ENCODE peak calls at places on chromosomes 5 and 9, in ten cellular contexts. One of them, this sample, is unnamed.

GRCh38 chr5:31913796-31914188 is 260.3 kb downstream of the GOLPH3 start:
- DNase-seq in HuH-7.5: no peak
- DNase-seq in iPS-NIHi11: no peak
- DNase-seq in A172: no peak
- DNase-seq in fibroblast of lung: no peak
- DNase-seq in AG09309: no peak
- DNase-seq in fibroblast of the aortic adventitia: no peak
- DNase-seq in stimulated activated CD4-positive, alpha-beta T cell treated with anti-CD3 and anti-CD28 coated beads, Interleukin-1b, Interleukin-23, amount 100 ng/mL, for 1 hour: no peak
- DNase-seq in T-helper 1 cell: no peak
- DNase-seq in stimulated activated CD8-positive, alpha-beta memory T cell treated with anti-CD3 and anti-CD28 coated beads, Interleukin-4, amount 100 ng/mL, for 24 hours: no peak
- DNase-seq in this sample: no peak

GRCh38 chr9:69425402-69425801 is 100.4 kb downstream of the ENTREP1 start:
- DNase-seq in HuH-7.5: no peak
- DNase-seq in iPS-NIHi11: no peak
- DNase-seq in A172: no peak
- DNase-seq in fibroblast of lung: no peak
- DNase-seq in AG09309: no peak
- DNase-seq in fibroblast of the aortic adventitia: no peak
- DNase-seq in stimulated activated CD4-positive, alpha-beta T cell treated with anti-CD3 and anti-CD28 coated beads, Interleukin-1b, Interleukin-23, amount 100 ng/mL, for 1 hour: no peak
- DNase-seq in T-helper 1 cell: no peak
- DNase-seq in stimulated activated CD8-positive, alpha-beta memory T cell treated with anti-CD3 and anti-CD28 coated beads, Interleukin-4, amount 100 ng/mL, for 24 hours: no peak
- DNase-seq in this sample: no peak

GRCh38 chr9:130630506-130631330 is 33.7 kb upstream of the PRDM12 start:
- DNase-seq in HuH-7.5: no peak
- DNase-seq in iPS-NIHi11: no peak
- DNase-seq in A172: no peak
- DNase-seq in fibroblast of lung: no peak
- DNase-seq in AG09309: no peak
- DNase-seq in fibroblast of the aortic adventitia: no peak
- DNase-seq in stimulated activated CD4-positive, alpha-beta T cell treated with anti-CD3 and anti-CD28 coated beads, Interleukin-1b, Interleukin-23, amount 100 ng/mL, for 1 hour: no peak
- DNase-seq in T-helper 1 cell: no peak
- DNase-seq in stimulated activated CD8-positive, alpha-beta memory T cell treated with anti-CD3 and anti-CD28 coated beads, Interleukin-4, amount 100 ng/mL, for 24 hours: no peak
- DNase-seq in this sample: no peak

GRCh38 chr5:149030392-149030791 is 32.5 kb downstream of the SH3TC2 start:
- DNase-seq in HuH-7.5: no peak
- DNase-seq in iPS-NIHi11: no peak
- DNase-seq in A172: no peak
- DNase-seq in fibroblast of lung: peak; percentile 80
- DNase-seq in AG09309: peak; percentile 55
- DNase-seq in fibroblast of the aortic adventitia: no peak
- DNase-seq in stimulated activated CD4-positive, alpha-beta T cell treated with anti-CD3 and anti-CD28 coated beads, Interleukin-1b, Interleukin-23, amount 100 ng/mL, for 1 hour: no peak
- DNase-seq in T-helper 1 cell: no peak
- DNase-seq in stimulated activated CD8-positive, alpha-beta memory T cell treated with anti-CD3 and anti-CD28 coated beads, Interleukin-4, amount 100 ng/mL, for 24 hours: no peak
- DNase-seq in this sample: no peak

GRCh38 chr9:35697486-35697885 is 7.8 kb upstream of the TPM2 start:
- DNase-seq in HuH-7.5: no peak
- DNase-seq in iPS-NIHi11: no peak
- DNase-seq in A172: no peak
- DNase-seq in fibroblast of lung: no peak
- DNase-seq in AG09309: no peak
- DNase-seq in fibroblast of the aortic adventitia: no peak
- DNase-seq in stimulated activated CD4-positive, alpha-beta T cell treated with anti-CD3 and anti-CD28 coated beads, Interleukin-1b, Interleukin-23, amount 100 ng/mL, for 1 hour: no peak
- DNase-seq in T-helper 1 cell: no peak
- DNase-seq in stimulated activated CD8-positive, alpha-beta memory T cell treated with anti-CD3 and anti-CD28 coated beads, Interleukin-4, amount 100 ng/mL, for 24 hours: no peak
- DNase-seq in this sample: no peak

GRCh38 chr5:127320032-127320945 is 29.7 kb downstream of the MEGF10 start:
- DNase-seq in HuH-7.5: no peak
- DNase-seq in iPS-NIHi11: peak; percentile 18
- DNase-seq in A172: peak; percentile 87
- DNase-seq in fibroblast of lung: no peak
- DNase-seq in AG09309: no peak
- DNase-seq in fibroblast of the aortic adventitia: no peak
- DNase-seq in stimulated activated CD4-positive, alpha-beta T cell treated with anti-CD3 and anti-CD28 coated beads, Interleukin-1b, Interleukin-23, amount 100 ng/mL, for 1 hour: no peak
- DNase-seq in T-helper 1 cell: no peak
- DNase-seq in stimulated activated CD8-positive, alpha-beta memory T cell treated with anti-CD3 and anti-CD28 coated beads, Interleukin-4, amount 100 ng/mL, for 24 hours: no peak
- DNase-seq in this sample: peak; percentile 47

GRCh38 chr5:201672-202071 is 10.4 kb downstream of the LRRC14B start:
- DNase-seq in HuH-7.5: no peak
- DNase-seq in iPS-NIHi11: no peak
- DNase-seq in A172: no peak
- DNase-seq in fibroblast of lung: no peak
- DNase-seq in AG09309: no peak
- DNase-seq in fibroblast of the aortic adventitia: no peak
- DNase-seq in stimulated activated CD4-positive, alpha-beta T cell treated with anti-CD3 and anti-CD28 coated beads, Interleukin-1b, Interleukin-23, amount 100 ng/mL, for 1 hour: no peak
- DNase-seq in T-helper 1 cell: no peak
- DNase-seq in stimulated activated CD8-positive, alpha-beta memory T cell treated with anti-CD3 and anti-CD28 coated beads, Interleukin-4, amount 100 ng/mL, for 24 hours: no peak
- DNase-seq in this sample: no peak

GRCh38 chr9:80555782-80556325 is 984.1 kb downstream of the TLE4 start:
- DNase-seq in HuH-7.5: no peak
- DNase-seq in iPS-NIHi11: no peak
- DNase-seq in A172: no peak
- DNase-seq in fibroblast of lung: peak; percentile 73
- DNase-seq in AG09309: no peak
- DNase-seq in fibroblast of the aortic adventitia: no peak
- DNase-seq in stimulated activated CD4-positive, alpha-beta T cell treated with anti-CD3 and anti-CD28 coated beads, Interleukin-1b, Interleukin-23, amount 100 ng/mL, for 1 hour: no peak
- DNase-seq in T-helper 1 cell: no peak
- DNase-seq in stimulated activated CD8-positive, alpha-beta memory T cell treated with anti-CD3 and anti-CD28 coated beads, Interleukin-4, amount 100 ng/mL, for 24 hours: no peak
- DNase-seq in this sample: no peak

GRCh38 chr5:87850843-87851242 is 417.8 kb downstream of the TMEM161B start:
- DNase-seq in HuH-7.5: no peak
- DNase-seq in iPS-NIHi11: no peak
- DNase-seq in A172: peak; percentile 12
- DNase-seq in fibroblast of lung: no peak
- DNase-seq in AG09309: no peak
- DNase-seq in fibroblast of the aortic adventitia: no peak
- DNase-seq in stimulated activated CD4-positive, alpha-beta T cell treated with anti-CD3 and anti-CD28 coated beads, Interleukin-1b, Interleukin-23, amount 100 ng/mL, for 1 hour: no peak
- DNase-seq in T-helper 1 cell: no peak
- DNase-seq in stimulated activated CD8-positive, alpha-beta memory T cell treated with anti-CD3 and anti-CD28 coated beads, Interleukin-4, amount 100 ng/mL, for 24 hours: no peak
- DNase-seq in this sample: no peak

GRCh38 chr9:105040462-105040861 is 112.5 kb upstream of the ABCA1 start:
- DNase-seq in HuH-7.5: no peak
- DNase-seq in iPS-NIHi11: no peak
- DNase-seq in A172: no peak
- DNase-seq in fibroblast of lung: no peak
- DNase-seq in AG09309: no peak
- DNase-seq in fibroblast of the aortic adventitia: no peak
- DNase-seq in stimulated activated CD4-positive, alpha-beta T cell treated with anti-CD3 and anti-CD28 coated beads, Interleukin-1b, Interleukin-23, amount 100 ng/mL, for 1 hour: no peak
- DNase-seq in T-helper 1 cell: no peak
- DNase-seq in stimulated activated CD8-positive, alpha-beta memory T cell treated with anti-CD3 and anti-CD28 coated beads, Interleukin-4, amount 100 ng/mL, for 24 hours: no peak
- DNase-seq in this sample: no peak

GRCh38 chr5:164360589-164360988 is 855.2 kb downstream of the MAT2B start:
- DNase-seq in HuH-7.5: no peak
- DNase-seq in iPS-NIHi11: no peak
- DNase-seq in A172: peak; percentile 51
- DNase-seq in fibroblast of lung: peak; percentile 20
- DNase-seq in AG09309: no peak
- DNase-seq in fibroblast of the aortic adventitia: peak; percentile 82
- DNase-seq in stimulated activated CD4-positive, alpha-beta T cell treated with anti-CD3 and anti-CD28 coated beads, Interleukin-1b, Interleukin-23, amount 100 ng/mL, for 1 hour: no peak
- DNase-seq in T-helper 1 cell: no peak
- DNase-seq in stimulated activated CD8-positive, alpha-beta memory T cell treated with anti-CD3 and anti-CD28 coated beads, Interleukin-4, amount 100 ng/mL, for 24 hours: no peak
- DNase-seq in this sample: no peak

GRCh38 chr9:2939368-2939767 is 95.5 kb upstream of the PUM3 start:
- DNase-seq in HuH-7.5: no peak
- DNase-seq in iPS-NIHi11: no peak
- DNase-seq in A172: no peak
- DNase-seq in fibroblast of lung: no peak
- DNase-seq in AG09309: no peak
- DNase-seq in fibroblast of the aortic adventitia: no peak
- DNase-seq in stimulated activated CD4-positive, alpha-beta T cell treated with anti-CD3 and anti-CD28 coated beads, Interleukin-1b, Interleukin-23, amount 100 ng/mL, for 1 hour: no peak
- DNase-seq in T-helper 1 cell: no peak
- DNase-seq in stimulated activated CD8-positive, alpha-beta memory T cell treated with anti-CD3 and anti-CD28 coated beads, Interleukin-4, amount 100 ng/mL, for 24 hours: no peak
- DNase-seq in this sample: no peak